ENCODE peak calls at places on chromosomes 2 and 18, in seven cellular contexts. H is GM10248; J is NAMALWA; F is choroid plexus epithelial cell; E is A172; L is neural crest cell; T is activated T-helper 2 cell treated with anti-CD3 and anti-CD28 coated beads, Interferon-gamma antibody, Interleukin-2, Interleukin-4, amounts not matched to agents 10 μg/mL and 5 μg/mL and 100 μg/mL, durations not matched to agents 14 hours and 24 hours and 36 hours. V is an unnamed sample.

GRCh38 chr18:42340423-42341009 is 385.5 kb downstream of the PIK3C3 start:
- DNase-seq in J (no peak), E (no peak), T (no peak), H (no peak), F (no peak), L (no peak), V (no peak)

GRCh38 chr18:77090546-77091200 is 41.9 kb downstream of the MBP start:
- DNase-seq in T (no peak), F (peak; percentile 70), E (no peak), H (no peak), J (no peak), L (no peak), V (no peak)

GRCh38 chr2:102359527-102359926 is 3.9 kb downstream of the IL18R1 start:
- DNase-seq in E (no peak), F (peak; percentile 42), L (no peak), H (no peak), J (no peak), T (no peak), V (no peak)

GRCh38 chr2:126671049-126671448 is 15.1 kb downstream of the GYPC start:
- DNase-seq in F (no peak), T (no peak), L (no peak), H (no peak), E (no peak), J (no peak), V (no peak)

GRCh38 chr2:28751956-28752607 is 452 bp downstream of the PPP1CB start:
- DNase-seq in F (no peak), T (peak; percentile 36), J (no peak), L (no peak), H (peak; percentile 29), E (no peak), V (peak; percentile 54)

GRCh38 chr2:100776445-100776844 is 43.5 kb upstream of the NPAS2 start:
- DNase-seq in J (no peak), T (no peak), F (peak; percentile 38), H (no peak), L (no peak), E (no peak), V (no peak)

GRCh38 chr2:9145109-9145751 is 61.4 kb upstream of the ASAP2 start:
- DNase-seq in H (no peak), E (peak; percentile 60), F (peak; percentile 47), T (no peak), L (no peak), J (no peak), V (no peak)

GRCh38 chr18:4510160-4510559 is 55.1 kb upstream of the DLGAP1 start:
- DNase-seq in F (no peak), T (no peak), J (no peak), L (no peak), H (no peak), E (no peak), V (no peak)

GRCh38 chr2:74425523-74425922 is 4.0 kb downstream of the WDR54 start:
- DNase-seq in J (no peak), F (no peak), L (no peak), T (no peak), H (no peak), E (peak; percentile 65), V (no peak)

GRCh38 chr2:186064507-186064906 is 325.9 kb downstream of the FSIP2 start:
- DNase-seq in L (no peak), E (no peak), F (no peak), J (no peak), H (no peak), T (no peak), V (no peak)

GRCh38 chr2:69271831-69272257 is 115.2 kb downstream of the GFPT1 start:
- DNase-seq in F (peak; percentile 85), T (no peak), J (no peak), H (no peak), L (no peak), E (no peak), V (no peak)

GRCh38 chr2:95377216-95377530 is 25.3 kb upstream of the FAHD2A start:
- DNase-seq in H (no peak), T (no peak), J (no peak), E (no peak), F (no peak), L (no peak), V (peak; percentile 9)

GRCh38 chr2:16855183-16855582 is 189.5 kb upstream of the CYRIA start:
- DNase-seq in F (no peak), T (no peak), E (no peak), L (no peak), J (no peak), H (no peak), V (no peak)

GRCh38 chr2:234254783-234255521 is 204.4 kb downstream of the SPP2 start:
- DNase-seq in J (no peak), H (no peak), T (no peak), L (no peak), F (no peak), E (no peak), V (no peak)

GRCh38 chr2:76180676-76181075 is 470.0 kb upstream of the GCFC2 start:
- DNase-seq in H (no peak), E (no peak), L (no peak), T (no peak), F (no peak), J (no peak), V (no peak)

GRCh38 chr2:42314892-42315468 is 46.0 kb downstream of the COX7A2L start:
- DNase-seq in J (no peak), F (peak; percentile 91), T (no peak), H (no peak), L (no peak), E (peak; percentile 73), V (no peak)

GRCh38 chr2:29587791-29588190 is 333.6 kb downstream of the ALK start:
- DNase-seq in J (no peak), L (no peak), H (no peak), F (no peak), E (no peak), T (no peak), V (no peak)